ENCODE peak calls at places on chromosome 12, in four cellular contexts. D, H, M and L are unnamed samples.

GRCh38 chr12:27344246-27344645 is 11.6 kb downstream of the BMAL2 start:
- DNase-seq in D (no peak), H (no peak), M (no peak), L (no peak)

GRCh38 chr12:9786726-9787339 is 26.1 kb upstream of the CD69 start:
- DNase-seq in D (no peak), H (no peak), M (no peak), L (no peak)

GRCh38 chr12:68113644-68114043 is 45.9 kb downstream of the IFNG start:
- DNase-seq in D (no peak), H (no peak), M (no peak), L (peak)

GRCh38 chr12:45991289-45992249 is 1.2 kb upstream of the SCAF11 start:
- DNase-seq in D (peak), H (peak), M (peak), L (peak)

GRCh38 chr12:71865757-71866536 is 26.4 kb downstream of the TBC1D15 start:
- DNase-seq in D (no peak), H (no peak), M (no peak), L (no peak)

GRCh38 chr12:27844427-27845090 is 64.5 kb upstream of the MANSC4 start:
- DNase-seq in D (no peak), H (no peak), M (no peak), L (peak)

GRCh38 chr12:8953773-8954402 is 4.4 kb upstream of the M6PR start:
- DNase-seq in D (no peak), H (peak), M (no peak), L (no peak)

GRCh38 chr12:87924149-87924548 is 105.1 kb downstream of the C12orf50 start:
- DNase-seq in D (peak), H (no peak), M (no peak), L (no peak)

GRCh38 chr12:12138203-12139154 is 67.7 kb downstream of the BCL2L14 start:
- DNase-seq in D (no peak), H (no peak), M (no peak), L (no peak)

GRCh38 chr12:65229441-65229840 is 49.0 kb upstream of the MSRB3 start:
- DNase-seq in D (no peak), H (no peak), M (no peak), L (no peak)

GRCh38 chr12:70774055-70774454 is 136.8 kb upstream of the PTPRB start:
- DNase-seq in D (no peak), H (peak), M (no peak), L (no peak)

GRCh38 chr12:19186722-19187661 is 57.5 kb downstream of the PLEKHA5 start:
- DNase-seq in D (no peak), H (no peak), M (no peak), L (peak)

GRCh38 chr12:95605875-95606274 is 54.6 kb upstream of the USP44 start:
- DNase-seq in D (no peak), H (no peak), M (no peak), L (no peak)

GRCh38 chr12:7927470-7927869 is 8.5 kb downstream of the SLC2A3 start:
- DNase-seq in D (no peak), H (no peak), M (no peak), L (no peak)

GRCh38 chr12:90974286-90974685 is 19.3 kb upstream of the CCER1 start:
- DNase-seq in D (no peak), H (no peak), M (no peak), L (no peak)

GRCh38 chr12:20194171-20194570 is 174.2 kb upstream of the PDE3A start:
- DNase-seq in D (no peak), H (peak), M (no peak), L (no peak)